ENCODE peak calls at places on chromosomes 16 and 17, in eight cellular contexts. U is foreskin fibroblast; W is CD8-positive, alpha-beta memory T cell; E is heart right ventricle; T is BE2C; M is lower lobe of right lung; I is GM12865; B is fibroblast of the aortic adventitia. O is an unnamed sample.

GRCh38 chr16:3841729-3842508 is 38.6 kb downstream of the CREBBP start:
- DNase-seq in T (no peak), B (no peak), W (no peak), E (no peak), M (no peak), I (no peak), U (no peak), O (no peak)

GRCh38 chr16:13427943-13428342 is 492.0 kb upstream of the ERCC4 start:
- DNase-seq in W (no peak), B (no peak), I (peak; percentile 45), E (no peak), U (peak; percentile 10), M (no peak), T (no peak), O (no peak)

GRCh38 chr16:51095114-51095872 is 55.8 kb downstream of the SALL1 start:
- DNase-seq in B (no peak), I (no peak), U (no peak), E (no peak), M (no peak), T (no peak), W (no peak), O (no peak)

GRCh38 chr17:55446581-55447205 is 25.1 kb upstream of the MMD start:
- DNase-seq in M (no peak), I (no peak), B (no peak), U (no peak), E (no peak), T (no peak), W (no peak), O (no peak)

GRCh38 chr17:30376621-30377452 is 1.9 kb upstream of the CPD start:
- DNase-seq in M (no peak), E (no peak), B (peak; percentile 81), I (peak; percentile 84), W (no peak), T (no peak), U (peak; percentile 88), O (peak; percentile 57)

GRCh38 chr17:32496348-32497078 is 9.7 kb downstream of the CDK5R1 start:
- DNase-seq in W (no peak), E (no peak), U (peak; percentile 65), I (no peak), T (no peak), B (peak; percentile 55), M (no peak), O (peak; percentile 75)

GRCh38 chr17:35312346-35312745 is 61.1 kb downstream of the SLFN11 start:
- DNase-seq in I (no peak), M (no peak), W (no peak), E (no peak), U (no peak), T (no peak), B (no peak), O (no peak)

GRCh38 chr17:80804466-80804865 is 187.2 kb upstream of the CHMP6 start:
- DNase-seq in E (no peak), M (no peak), W (no peak), I (no peak), B (no peak), U (no peak), T (no peak), O (no peak)

GRCh38 chr17:58320163-58320558 is 8.4 kb downstream of the TSPOAP1 start:
- DNase-seq in M (peak; percentile 22), B (no peak), E (no peak), I (no peak), U (no peak), W (no peak), T (no peak), O (no peak)

GRCh38 chr17:27345141-27345904 is 51.4 kb downstream of the WSB1 start:
- DNase-seq in I (no peak), M (no peak), W (no peak), U (no peak), E (no peak), T (no peak), B (no peak), O (no peak)

GRCh38 chr17:41835800-41836549 is at the start of gene NT5C3B:
- DNase-seq in I (peak; percentile 58), E (peak; percentile 71), M (peak; percentile 73), B (no peak), T (peak; percentile 81), W (peak; percentile 34), U (peak; percentile 77), O (no peak)

GRCh38 chr16:85778873-85779272 is 20.5 kb downstream of the EMC8 start:
- DNase-seq in B (no peak), I (no peak), W (no peak), M (no peak), U (no peak), E (no peak), T (no peak), O (no peak)

GRCh38 chr17:30344283-30345088 is 10.6 kb upstream of the TMIGD1 start:
- DNase-seq in T (no peak), W (no peak), E (peak; percentile 41), I (no peak), B (peak; percentile 79), M (peak; percentile 68), U (peak; percentile 64), O (no peak)

GRCh38 chr17:40316571-40317344 is 7.8 kb downstream of the RARA start:
- DNase-seq in U (peak; percentile 95), B (peak; percentile 70), M (peak; percentile 77), T (peak; percentile 70), W (no peak), E (peak; percentile 77), I (no peak), O (peak; percentile 61)

GRCh38 chr17:72967963-72968585 is 124.4 kb downstream of the SLC39A11 start:
- DNase-seq in E (no peak), U (peak; percentile 37), T (no peak), W (no peak), M (no peak), I (no peak), B (no peak), O (no peak)

GRCh38 chr16:50298591-50299507 is 32.5 kb downstream of the ADCY7 start:
- DNase-seq in T (no peak), I (no peak), W (no peak), M (peak; percentile 39), U (no peak), E (peak; percentile 6), B (no peak), O (no peak)

GRCh38 chr16:31877876-31878642 is 4.5 kb downstream of the ZNF267 start:
- DNase-seq in B (no peak), U (no peak), M (no peak), I (no peak), T (no peak), W (no peak), E (no peak), O (no peak)

GRCh38 chr17:37358830-37359681 is 16.7 kb upstream of the C17orf78 start:
- DNase-seq in M (peak; percentile 97), E (peak; percentile 95), W (peak; percentile 91), T (peak; percentile 96), I (peak; percentile 98), U (peak; percentile 99), B (peak; percentile 91), O (peak; percentile 81)

GRCh38 chr16:1778200-1779179 is 3.9 kb downstream of the SPSB3 start:
- DNase-seq in I (no peak), U (peak; percentile 82), W (no peak), E (peak; percentile 13), M (no peak), T (no peak), B (no peak), O (peak; percentile 31)

GRCh38 chr17:50318551-50319310 is 27.2 kb upstream of the XYLT2 start:
- DNase-seq in M (no peak), U (peak; percentile 28), T (no peak), I (no peak), W (no peak), E (no peak), B (no peak), O (no peak)

GRCh38 chr17:14355556-14355955 is 54.7 kb downstream of the HS3ST3B1 start:
- DNase-seq in E (no peak), W (no peak), U (peak; percentile 33), B (no peak), T (no peak), I (no peak), M (no peak), O (no peak)

GRCh38 chr16:31470615-31471014 is 1.3 kb upstream of the TGFB1I1 start:
- DNase-seq in M (no peak), U (no peak), W (no peak), I (no peak), B (no peak), T (no peak), E (no peak), O (no peak)

GRCh38 chr17:76000016-76000754 is 470 bp upstream of the CDK3 start:
- DNase-seq in E (no peak), I (peak; percentile 70), W (peak; percentile 51), U (peak; percentile 54), M (peak; percentile 68), B (no peak), T (peak; percentile 80), O (peak; percentile 19)
- H3K4me3 ChIP-seq in E (no peak overlapping the region), I (no peak overlapping the region), W (no peak overlapping the region), U (no peak overlapping the region), M (no peak overlapping the region), B (no peak overlapping the region), T (no peak overlapping the region), O (no peak overlapping the region)

DNA sequence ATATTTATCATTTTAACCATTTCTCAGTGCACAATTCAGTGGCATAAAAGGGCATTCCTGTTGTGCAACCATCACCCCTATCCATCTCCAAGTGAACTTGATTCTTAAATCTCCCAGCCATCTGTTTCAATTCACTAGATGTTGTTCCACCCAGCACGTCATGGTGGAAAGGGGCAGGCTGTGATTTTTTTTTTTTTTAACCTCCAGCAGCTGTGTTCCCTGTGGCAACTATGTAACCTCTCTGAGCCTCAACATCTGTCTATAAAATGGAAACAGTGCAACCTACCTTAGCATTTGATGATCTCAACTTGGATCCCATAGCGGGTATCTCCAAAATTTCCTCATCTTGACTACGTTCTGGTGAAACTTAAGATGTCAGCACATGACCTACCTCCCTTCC is 604.5 kb downstream of the WWOX start:
- DNase-seq in M (no peak), T (no peak), B (no peak), I (no peak), U (peak; percentile 17), W (no peak), E (no peak), O (no peak)
- H3K4me3 ChIP-seq in M (no peak overlapping the region), T (no peak overlapping the region), B (no peak overlapping the region), I (no peak overlapping the region), U (no peak overlapping the region), W (no peak overlapping the region), E (no peak overlapping the region), O (no peak overlapping the region)

GRCh38 chr17:78795241-78795640 is 13.2 kb upstream of the CYTH1 start:
- DNase-seq in E (no peak), T (no peak), M (peak; percentile 26), U (no peak), B (no peak), I (no peak), W (no peak), O (no peak)
- H3K4me3 ChIP-seq in E (no peak overlapping the region), T (no peak overlapping the region), M (no peak overlapping the region), U (no peak overlapping the region), B (no peak overlapping the region), I (no peak overlapping the region), W (no peak overlapping the region), O (no peak overlapping the region)

GRCh38 chr17:4903051-4903818 is at the start of gene CHRNE:
- DNase-seq in E (no peak), B (peak; percentile 84), U (peak; percentile 83), M (peak; percentile 71), I (peak; percentile 87), W (peak; percentile 63), T (peak; percentile 68), O (peak; percentile 76)
- H3K4me3 ChIP-seq in E (no peak within 1 kb of the TSS), B (no peak within 1 kb of the TSS), U (no peak within 1 kb of the TSS), M (peak within 1 kb of the TSS; percentile 30), I (no peak within 1 kb of the TSS), W (peak within 1 kb of the TSS; percentile 61), T (no peak within 1 kb of the TSS), O (no peak within 1 kb of the TSS)

GRCh38 chr17:48393271-48393670 is 36.7 kb downstream of the SKAP1 start:
- DNase-seq in I (no peak), U (no peak), T (no peak), E (no peak), M (no peak), W (no peak), B (peak; percentile 5), O (no peak)
- H3K4me3 ChIP-seq in I (no peak overlapping the region), U (no peak overlapping the region), T (no peak overlapping the region), E (no peak overlapping the region), M (no peak overlapping the region), W (no peak overlapping the region), B (no peak overlapping the region), O (no peak overlapping the region)

O was measured in brain microvascular endothelial cell.